ENCODE peak calls at places on chromosomes 1 and 21, in nine cellular contexts. P is stimulated activated CD4-positive, alpha-beta T cell treated with anti-CD3 and anti-CD28 coated beads, Interleukin-15, amount 100 ng/mL, for 24 hours; E is effector CD8-positive, alpha-beta T cell; D is foreskin melanocyte; U is HS-5; R is NCI-H1105 treated with DMSO at 0.1 percent for 48 hours; Q is stimulated activated CD8-positive, alpha-beta memory T cell treated with anti-CD3 and anti-CD28 coated beads, Interleukin-7, amount 100 ng/mL, for 24 hours; K is nucleus accumbens; N is activated naive CD4-positive, alpha-beta T cell treated with Interleukin-2 at 50 U/mL for 16 hours. T is an unnamed sample.

GRCh38 chr1:38027201-38028104 is 14.9 kb downstream of the UTP11 start:
- DNase-seq in K (no peak), U (no peak), E (no peak), N (no peak), D (no peak), Q (no peak), R (peak), P (no peak), T (peak)

GRCh38 chr1:53046930-53047329 is 15.1 kb upstream of the PODN start:
- DNase-seq in E (no peak), D (no peak), Q (no peak), U (peak), K (no peak), P (no peak), R (no peak), N (no peak), T (no peak)

GRCh38 chr21:16280731-16281130 is 550.9 kb downstream of the USP25 start:
- DNase-seq in Q (no peak), D (peak), K (no peak), N (no peak), P (no peak), U (no peak), R (no peak), E (no peak), T (no peak)

GRCh38 chr1:233294991-233295774 is at the start of gene PCNX2:
- DNase-seq in Q (no peak), K (no peak), U (peak), R (peak), D (peak), N (peak), E (peak), P (peak), T (peak)

GRCh38 chr1:15426492-15427279 is 11.6 kb upstream of the CTRC start:
- DNase-seq in Q (no peak), P (no peak), E (no peak), R (no peak), N (no peak), D (no peak), U (no peak), K (no peak), T (peak)

GRCh38 chr1:110746644-110747259 is 72.0 kb upstream of the KCNA3 start:
- DNase-seq in Q (no peak), N (peak), D (peak), R (no peak), E (peak), U (no peak), K (no peak), P (peak), T (peak)

GRCh38 chr1:46043491-46044017 is 88.9 kb downstream of the PIK3R3 start:
- DNase-seq in P (no peak), D (no peak), Q (no peak), N (no peak), E (no peak), U (no peak), K (no peak), R (no peak), T (peak)

GRCh38 chr1:185567438-185567837 is 166.8 kb upstream of the HMCN1 start:
- DNase-seq in U (no peak), N (no peak), R (no peak), K (no peak), Q (no peak), D (no peak), P (no peak), E (no peak), T (no peak)

GRCh38 chr1:41474490-41475271 is 9.8 kb downstream of the EDN2 start:
- DNase-seq in D (no peak), R (peak), Q (no peak), N (no peak), U (no peak), P (no peak), E (no peak), K (no peak), T (peak)